ENCODE peak calls at places on chromosome 11, in five cellular contexts. One of them, this sample, is unnamed.

GRCh38 chr11:132632641-132633124 is 899.6 kb downstream of the OPCML start:
- DNase-seq in CD8-positive, alpha-beta memory T cell: no peak
- DNase-seq in mesenchymal stem cell: peak
- DNase-seq in activated naive CD4-positive, alpha-beta T cell: no peak
- DNase-seq in stimulated activated CD4-positive, alpha-beta T cell treated with anti-CD3 and anti-CD28 coated beads, Interleukin-2, amount 100 ng/mL, for 48 hours: no peak
- DNase-seq in this sample: peak

GRCh38 chr11:1879941-1880720 is 11.6 kb downstream of the PRR33 start:
- DNase-seq in stimulated activated CD4-positive, alpha-beta T cell treated with anti-CD3 and anti-CD28 coated beads, Interleukin-2, amount 100 ng/mL, for 48 hours: no peak
- DNase-seq in activated naive CD4-positive, alpha-beta T cell: no peak
- DNase-seq in CD8-positive, alpha-beta memory T cell: no peak
- DNase-seq in mesenchymal stem cell: peak
- DNase-seq in this sample: peak

GRCh38 chr11:73759520-73760065 is 1.3 kb downstream of the RAB6A start:
- DNase-seq in activated naive CD4-positive, alpha-beta T cell: no peak
- DNase-seq in CD8-positive, alpha-beta memory T cell: peak
- DNase-seq in stimulated activated CD4-positive, alpha-beta T cell treated with anti-CD3 and anti-CD28 coated beads, Interleukin-2, amount 100 ng/mL, for 48 hours: no peak
- DNase-seq in mesenchymal stem cell: peak
- DNase-seq in this sample: peak

GRCh38 chr11:109978895-109979294 is 114.3 kb upstream of the ZC3H12C start:
- DNase-seq in mesenchymal stem cell: no peak
- DNase-seq in CD8-positive, alpha-beta memory T cell: no peak
- DNase-seq in stimulated activated CD4-positive, alpha-beta T cell treated with anti-CD3 and anti-CD28 coated beads, Interleukin-2, amount 100 ng/mL, for 48 hours: no peak
- DNase-seq in activated naive CD4-positive, alpha-beta T cell: no peak
- DNase-seq in this sample: no peak

GRCh38 chr11:57290288-57290687 is 34.5 kb downstream of the TNKS1BP1 start:
- DNase-seq in stimulated activated CD4-positive, alpha-beta T cell treated with anti-CD3 and anti-CD28 coated beads, Interleukin-2, amount 100 ng/mL, for 48 hours: no peak
- DNase-seq in CD8-positive, alpha-beta memory T cell: no peak
- DNase-seq in mesenchymal stem cell: peak
- DNase-seq in activated naive CD4-positive, alpha-beta T cell: no peak
- DNase-seq in this sample: peak

GRCh38 chr11:44916797-44917196 is 33.9 kb downstream of the TP53I11 start:
- DNase-seq in mesenchymal stem cell: no peak
- DNase-seq in activated naive CD4-positive, alpha-beta T cell: no peak
- DNase-seq in CD8-positive, alpha-beta memory T cell: no peak
- DNase-seq in stimulated activated CD4-positive, alpha-beta T cell treated with anti-CD3 and anti-CD28 coated beads, Interleukin-2, amount 100 ng/mL, for 48 hours: no peak
- DNase-seq in this sample: no peak

GRCh38 chr11:103326070-103326794 is 217.0 kb downstream of the DYNC2H1 start:
- DNase-seq in activated naive CD4-positive, alpha-beta T cell: no peak
- DNase-seq in stimulated activated CD4-positive, alpha-beta T cell treated with anti-CD3 and anti-CD28 coated beads, Interleukin-2, amount 100 ng/mL, for 48 hours: peak
- DNase-seq in CD8-positive, alpha-beta memory T cell: peak
- DNase-seq in mesenchymal stem cell: peak
- DNase-seq in this sample: peak

GRCh38 chr11:124482362-124483147 is 37.1 kb upstream of the OR8B8 start:
- DNase-seq in mesenchymal stem cell: peak
- DNase-seq in activated naive CD4-positive, alpha-beta T cell: no peak
- DNase-seq in stimulated activated CD4-positive, alpha-beta T cell treated with anti-CD3 and anti-CD28 coated beads, Interleukin-2, amount 100 ng/mL, for 48 hours: no peak
- DNase-seq in CD8-positive, alpha-beta memory T cell: no peak
- DNase-seq in this sample: no peak

GRCh38 chr11:3096909-3097395 is 39.7 kb upstream of the CARS1 start:
- DNase-seq in activated naive CD4-positive, alpha-beta T cell: no peak
- DNase-seq in mesenchymal stem cell: no peak
- DNase-seq in CD8-positive, alpha-beta memory T cell: no peak
- DNase-seq in stimulated activated CD4-positive, alpha-beta T cell treated with anti-CD3 and anti-CD28 coated beads, Interleukin-2, amount 100 ng/mL, for 48 hours: no peak
- DNase-seq in this sample: no peak

This sample was measured in stromal cell of bone marrow.